ENCODE peak calls at places on chromosomes 5 and 9, in four cellular contexts. One of them, this sample, is unnamed. For H3K4me1, the result is how much of the 10 kb centered on the place peaks cover.

GRCh38 chr9:113479150-113479761 is 15.7 kb downstream of the RGS3 start:
- DNase-seq in transverse colon: peak
- DNase-seq in HCT116: no peak
- DNase-seq in stomach: peak
- DNase-seq in this sample: no peak

GRCh38 chr5:108418172-108418571 is 36.3 kb upstream of the FBXL17 start:
- DNase-seq in transverse colon: no peak
- DNase-seq in HCT116: no peak
- DNase-seq in stomach: no peak
- DNase-seq in this sample: no peak

GRCh38 chr9:19495186-19496028 is 86.6 kb downstream of the ACER2 start:
- DNase-seq in transverse colon: no peak
- DNase-seq in HCT116: no peak
- DNase-seq in stomach: no peak
- DNase-seq in this sample: peak

GRCh38 chr5:157253547-157253946 is 12.4 kb upstream of the CYFIP2 start:
- DNase-seq in transverse colon: peak
- DNase-seq in HCT116: peak
- DNase-seq in stomach: peak
- DNase-seq in this sample: peak

GRCh38 chr5:35644543-35644942 is 26.9 kb downstream of the SPEF2 start:
- DNase-seq in transverse colon: no peak
- DNase-seq in HCT116: no peak
- DNase-seq in stomach: no peak
- DNase-seq in this sample: no peak

GRCh38 chr5:179762079-179762780 is 29.6 kb downstream of the MAML1 start:
- DNase-seq in transverse colon: peak
- DNase-seq in HCT116: no peak
- DNase-seq in stomach: no peak
- DNase-seq in this sample: no peak

GRCh38 chr5:176675676-176676360 is 28.5 kb downstream of the TSPAN17 start:
- DNase-seq in transverse colon: no peak
- DNase-seq in HCT116: peak
- DNase-seq in stomach: no peak
- DNase-seq in this sample: no peak

GRCh38 chr5:93164690-93165089 is 416.3 kb downstream of the NR2F1-AS1 start:
- DNase-seq in transverse colon: peak
- DNase-seq in HCT116: peak
- DNase-seq in stomach: no peak
- DNase-seq in this sample: no peak

GRCh38 chr9:94993141-94993820 is 266.8 kb downstream of the AOPEP start:
- DNase-seq in transverse colon: no peak
- DNase-seq in HCT116: no peak
- DNase-seq in stomach: no peak
- DNase-seq in this sample: no peak

GRCh38 chr5:172871561-172871960 is 37.5 kb downstream of the ERGIC1 start:
- DNase-seq in transverse colon: no peak
- DNase-seq in HCT116: no peak
- DNase-seq in stomach: no peak
- DNase-seq in this sample: no peak

GRCh38 chr5:172870807-172871431 is 36.9 kb downstream of the ERGIC1 start:
- DNase-seq in transverse colon: no peak
- DNase-seq in HCT116: no peak
- DNase-seq in stomach: no peak
- DNase-seq in this sample: no peak

GRCh38 chr5:172868924-172869565 is 35.0 kb downstream of the ERGIC1 start:
- DNase-seq in transverse colon: peak
- DNase-seq in HCT116: peak
- DNase-seq in stomach: peak
- DNase-seq in this sample: peak

GRCh38 chr5:172869734-172870133 is 35.7 kb downstream of the ERGIC1 start:
- DNase-seq in transverse colon: no peak
- DNase-seq in HCT116: no peak
- DNase-seq in stomach: no peak
- DNase-seq in this sample: no peak

GRCh38 chr5:172870261-172870806 is 36.3 kb downstream of the ERGIC1 start:
- DNase-seq in transverse colon: no peak
- DNase-seq in HCT116: no peak
- DNase-seq in stomach: no peak
- DNase-seq in this sample: no peak
- H3K4me1 ChIP-seq in transverse colon: half or more
- H3K4me1 ChIP-seq in HCT116: under half
- H3K4me1 ChIP-seq in stomach: half or more
- H3K4me1 ChIP-seq in this sample: half or more

DNA sequence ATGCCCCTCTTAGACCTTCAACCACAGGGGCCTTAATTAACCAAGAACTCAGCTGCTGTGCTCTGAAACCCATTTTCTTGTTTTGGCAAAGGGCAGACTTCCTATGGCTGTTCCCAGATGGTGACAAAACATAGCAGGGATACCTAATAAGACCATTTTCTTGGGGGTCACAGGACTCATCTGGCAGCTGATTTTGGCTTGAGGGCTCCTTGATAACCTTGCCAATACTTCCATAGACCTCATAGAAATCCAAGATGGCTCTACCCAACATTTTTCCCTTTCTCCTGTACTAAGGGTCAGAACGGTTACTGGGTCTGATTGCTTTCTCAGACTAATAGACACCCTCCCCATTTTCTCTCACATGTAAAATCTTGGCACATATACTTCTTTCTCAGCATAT is 757.7 kb upstream of the SEMA6A start:
- DNase-seq in transverse colon: no peak
- DNase-seq in HCT116: no peak
- DNase-seq in stomach: no peak
- DNase-seq in this sample: no peak
- TF ChIP-seq CTCF in transverse colon: no peak
- TF ChIP-seq CTCF in HCT116: no peak
- TF ChIP-seq CTCF in stomach: no peak
- TF ChIP-seq CTCF in this sample: no peak

GRCh38 chr9:91421987-91422765 is 1.5 kb downstream of the NFIL3 start:
- DNase-seq in transverse colon: peak
- DNase-seq in HCT116: no peak
- DNase-seq in stomach: no peak
- DNase-seq in this sample: no peak

GRCh38 chr9:91423785-91424402 is at the start of gene NFIL3:
- DNase-seq in transverse colon: peak
- DNase-seq in HCT116: no peak
- DNase-seq in stomach: peak
- DNase-seq in this sample: no peak

GRCh38 chr9:91421022-91421765 is 2.4 kb downstream of the NFIL3 start:
- DNase-seq in transverse colon: peak
- DNase-seq in HCT116: no peak
- DNase-seq in stomach: no peak
- DNase-seq in this sample: no peak

GRCh38 chr9:91424403-91425176 is 958 bp upstream of the NFIL3 start:
- DNase-seq in transverse colon: peak
- DNase-seq in HCT116: no peak
- DNase-seq in stomach: peak
- DNase-seq in this sample: peak

GRCh38 chr9:91422832-91423711 is 560 bp downstream of the NFIL3 start:
- DNase-seq in transverse colon: peak
- DNase-seq in HCT116: no peak
- DNase-seq in stomach: peak
- DNase-seq in this sample: peak
- TF ChIP-seq POLR2AphosphoS5 in transverse colon: peak
- TF ChIP-seq POLR2AphosphoS5 in HCT116: peak
- TF ChIP-seq POLR2AphosphoS5 in stomach: peak
- TF ChIP-seq POLR2AphosphoS5 in this sample: peak

DNA sequence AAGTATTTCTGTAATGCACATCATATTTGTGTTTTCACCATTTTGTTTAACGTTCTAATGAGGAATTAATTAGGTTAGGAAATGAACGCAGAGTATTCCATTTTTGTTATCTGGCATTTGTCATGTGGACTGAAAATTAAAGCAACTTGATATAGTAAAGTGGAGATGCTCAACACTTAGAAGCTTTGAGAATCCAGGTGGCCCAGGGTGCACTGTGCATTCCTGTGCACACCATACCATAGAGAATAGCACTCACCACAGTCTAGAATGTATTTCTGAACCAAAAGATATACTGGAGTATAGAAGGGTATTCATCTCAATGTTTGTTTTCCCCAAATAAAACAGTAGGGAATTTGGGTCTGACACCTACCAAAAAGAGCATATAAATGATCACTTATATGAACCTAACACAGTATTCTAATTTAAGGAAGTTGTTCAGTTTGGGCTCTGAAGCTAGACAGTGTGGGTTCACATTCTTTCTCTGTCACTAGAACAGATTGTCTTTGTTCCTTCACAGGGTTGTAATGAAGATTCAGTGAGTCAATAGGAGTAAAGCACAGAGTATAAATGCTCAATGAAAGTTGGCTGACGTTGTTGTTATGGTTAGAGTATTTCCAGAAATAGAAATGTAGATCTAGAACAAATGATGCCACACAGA is 125.6 kb upstream of the DMRT1 start:
- DNase-seq in transverse colon: no peak
- DNase-seq in HCT116: no peak
- DNase-seq in stomach: no peak
- DNase-seq in this sample: no peak
- H3K4me1 ChIP-seq in transverse colon: under half
- H3K4me1 ChIP-seq in HCT116: under half
- H3K4me1 ChIP-seq in stomach: half or more
- H3K4me1 ChIP-seq in this sample: half or more

DNA sequence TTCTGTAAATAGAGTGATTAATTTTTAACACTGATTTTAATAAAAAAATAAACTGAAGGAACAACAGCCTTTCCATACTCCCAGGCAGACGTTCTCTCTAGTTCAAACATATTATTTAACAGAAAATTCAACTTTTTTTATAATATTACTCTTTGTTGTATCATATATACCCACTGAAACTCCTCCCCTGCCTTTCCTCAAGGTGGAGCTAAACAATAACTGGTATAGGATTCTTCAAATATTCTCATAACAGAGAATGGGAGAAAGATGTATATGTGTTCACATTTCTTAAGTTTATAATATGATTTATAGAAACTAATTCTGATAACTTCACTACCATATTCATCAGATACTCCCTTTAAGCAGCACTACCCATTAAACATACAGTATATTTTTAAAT is 83.4 kb downstream of the CYLC2 start:
- DNase-seq in transverse colon: no peak
- DNase-seq in HCT116: no peak
- DNase-seq in stomach: no peak
- DNase-seq in this sample: no peak
- TF ChIP-seq CTCF in transverse colon: no peak
- TF ChIP-seq CTCF in HCT116: no peak
- TF ChIP-seq CTCF in stomach: no peak
- TF ChIP-seq CTCF in this sample: no peak

DNA sequence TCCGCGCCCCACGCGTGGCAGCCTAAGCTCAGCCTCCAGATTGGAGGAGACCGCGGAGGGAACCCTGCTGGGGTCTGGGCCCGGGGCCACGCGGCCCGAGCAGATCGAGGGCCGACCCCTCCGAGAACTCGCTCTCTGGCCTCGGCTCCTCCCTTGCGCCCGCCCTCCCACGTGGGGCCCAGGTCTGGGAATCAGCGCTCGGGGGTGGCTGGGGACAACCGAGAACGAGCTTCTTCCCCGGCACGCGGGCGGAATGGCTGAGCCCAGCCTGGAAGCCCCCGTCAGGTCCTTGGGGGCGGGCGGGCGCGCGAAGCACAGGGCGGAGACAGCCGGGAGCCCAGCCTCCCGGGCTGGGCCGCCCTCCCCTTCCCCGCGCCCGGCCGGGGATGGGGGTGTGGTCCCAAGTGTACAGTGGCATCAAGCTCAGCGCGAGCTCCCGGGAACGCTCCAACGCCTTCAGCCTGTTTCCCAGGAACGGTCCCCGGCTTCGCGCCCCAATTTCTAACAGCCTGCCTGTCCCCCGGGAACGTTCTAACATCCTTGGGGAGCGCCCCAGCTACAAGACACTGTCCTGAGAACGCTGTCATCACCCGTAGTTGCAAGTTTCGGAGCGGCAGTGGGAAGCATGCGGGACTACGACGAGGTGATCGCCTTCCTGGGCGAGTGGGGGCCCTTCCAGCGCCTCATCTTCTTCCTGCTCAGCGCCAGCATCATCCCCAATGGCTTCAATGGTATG is at the start of gene SLC22A4:
- DNase-seq in transverse colon: peak
- DNase-seq in HCT116: peak
- DNase-seq in stomach: peak
- DNase-seq in this sample: peak
- TF ChIP-seq POLR2AphosphoS5 in transverse colon: peak
- TF ChIP-seq POLR2AphosphoS5 in HCT116: peak
- TF ChIP-seq POLR2AphosphoS5 in stomach: peak
- TF ChIP-seq POLR2AphosphoS5 in this sample: peak

GRCh38 chr5:42858031-42858643 is 46.4 kb upstream of the SELENOP start:
- DNase-seq in transverse colon: no peak
- DNase-seq in HCT116: no peak
- DNase-seq in stomach: no peak
- DNase-seq in this sample: no peak
- H3K4me1 ChIP-seq in transverse colon: under half
- H3K4me1 ChIP-seq in HCT116: under half
- H3K4me1 ChIP-seq in stomach: under half
- H3K4me1 ChIP-seq in this sample: under half

GRCh38 chr5:114018178-114018577 is 343.7 kb upstream of the KCNN2 start:
- DNase-seq in transverse colon: no peak
- DNase-seq in HCT116: no peak
- DNase-seq in stomach: no peak
- DNase-seq in this sample: no peak
- TF ChIP-seq CTCF in transverse colon: no peak
- TF ChIP-seq CTCF in HCT116: peak
- TF ChIP-seq CTCF in stomach: no peak
- TF ChIP-seq CTCF in this sample: peak

DNA sequence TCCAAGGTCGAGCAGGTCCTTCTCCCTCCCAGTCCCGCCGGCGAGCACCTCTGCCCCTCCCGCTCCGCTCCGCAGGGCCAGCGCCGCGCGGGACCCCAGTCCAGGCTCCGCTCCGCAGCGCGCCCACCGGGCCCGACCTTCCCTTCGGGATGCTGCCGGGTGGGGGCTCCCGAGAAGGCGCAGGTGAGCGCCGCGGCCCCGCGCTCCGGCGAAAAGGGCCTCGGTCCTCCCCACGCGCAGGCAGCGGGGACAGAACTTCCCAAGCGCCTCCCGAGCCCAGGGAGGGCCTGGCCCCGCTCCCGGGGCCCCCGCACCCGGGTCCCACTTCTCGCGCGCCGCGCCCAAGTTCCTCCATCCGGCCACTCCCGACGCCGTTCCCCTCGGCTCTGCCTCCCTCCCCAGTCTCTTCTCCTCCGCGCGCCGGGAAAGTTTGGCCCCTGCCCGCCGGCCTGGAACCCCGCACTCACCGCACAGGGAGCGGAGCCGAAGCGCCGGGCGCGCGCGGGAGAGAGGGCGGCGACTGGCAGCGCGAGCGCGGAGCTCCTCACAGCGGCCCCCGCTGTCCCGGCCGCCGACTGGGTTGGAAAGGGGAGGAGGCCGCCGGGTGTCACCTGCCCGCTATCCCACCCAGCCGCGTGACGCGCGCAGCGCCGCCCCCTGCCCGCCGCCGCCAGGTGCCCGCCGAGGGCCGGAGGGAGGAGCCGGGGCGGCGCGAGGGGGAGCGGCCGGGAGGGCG is at the start of gene ELOVL7:
- DNase-seq in transverse colon: peak
- DNase-seq in HCT116: peak
- DNase-seq in stomach: peak
- DNase-seq in this sample: no peak
- TF ChIP-seq POLR2AphosphoS5 in transverse colon: peak
- TF ChIP-seq POLR2AphosphoS5 in HCT116: peak
- TF ChIP-seq POLR2AphosphoS5 in stomach: peak
- TF ChIP-seq POLR2AphosphoS5 in this sample: no peak

This sample was measured in esophagus muscularis mucosa.